ENCODE peak calls at places on chromosome 1, in five cellular contexts. F is activated naive CD4-positive, alpha-beta T cell; Y is GM10248; M is NCI-H774; J is neural progenitor cell. Q is an unnamed sample.
A peak's percentile ranks its signal among the peaks of the same experiment; 100 is the strongest.

GRCh38 chr1:69671363-69672010 is 103.8 kb downstream of the LRRC7 start:
- DNase-seq in Y (no peak), M (no peak), F (no peak), J (no peak), Q (no peak)

GRCh38 chr1:57485643-57486042 is 61.8 kb upstream of the DAB1 start:
- DNase-seq in F (no peak), M (no peak), J (no peak), Y (no peak), Q (no peak)

GRCh38 chr1:156859523-156860112 is 701 bp upstream of the INSRR start:
- DNase-seq in M (no peak), J (peak; percentile 56), F (no peak), Y (peak; percentile 48), Q (no peak)

GRCh38 chr1:87898401-87898800 is 569.7 kb downstream of the LMO4 start:
- DNase-seq in Y (no peak), F (no peak), M (no peak), J (no peak), Q (no peak)

GRCh38 chr1:169312084-169312954 is 55.3 kb downstream of the NME7 start:
- DNase-seq in J (no peak), F (no peak), M (no peak), Y (peak; percentile 10), Q (no peak)

GRCh38 chr1:245687636-245688535 is 533.1 kb downstream of the KIF26B start:
- DNase-seq in M (no peak), Y (no peak), J (peak; percentile 35), F (no peak), Q (no peak)

GRCh38 chr1:113868387-113869083 is 3.0 kb downstream of the PTPN22 start:
- DNase-seq in J (no peak), M (no peak), F (no peak), Y (no peak), Q (no peak)

GRCh38 chr1:226545806-226546596 is 2.6 kb upstream of the STUM start:
- DNase-seq in J (no peak), M (no peak), F (no peak), Y (no peak), Q (no peak)

GRCh38 chr1:221886311-221887090 is 144.6 kb upstream of the DUSP10 start:
- DNase-seq in J (no peak), M (no peak), F (no peak), Y (no peak), Q (no peak)

GRCh38 chr1:156417700-156418015 is 48.6 kb downstream of the RHBG start:
- DNase-seq in J (no peak), F (no peak), M (no peak), Y (no peak), Q (no peak)

GRCh38 chr1:67308136-67308535 is 463 bp downstream of the IL12RB2 start:
- DNase-seq in F (no peak), M (no peak), Y (no peak), J (no peak), Q (no peak)

Q was measured in NCI-H2227 treated with DMSO at 0.1 percent for 48 hours.